ENCODE peak calls at places on chromosomes 4 and X, in ten cellular contexts. P, O, A, U, Y, H, J, W, L and Z are unnamed samples.

GRCh38 chrX:72621163-72621562 is 48.5 kb upstream of the HDAC8 start:
- DNase-seq in P (no peak), O (no peak), A (peak; percentile 33), U (no peak), Y (peak; percentile 26), H (no peak), J (no peak), W (no peak), L (no peak), Z (no peak)

GRCh38 chr4:70844180-70844579 is 4.5 kb upstream of the GRSF1 start:
- DNase-seq in P (no peak), O (no peak), A (no peak), U (no peak), Y (no peak), H (no peak), J (no peak), W (no peak), L (peak; percentile 79), Z (no peak)

GRCh38 chr4:56408978-56409377 is 21.7 kb upstream of the AASDH start:
- DNase-seq in P (no peak), O (no peak), A (no peak), U (no peak), Y (no peak), H (no peak), J (no peak), W (no peak), L (no peak), Z (no peak)

GRCh38 chr4:40204507-40205258 is 7.9 kb downstream of the RHOH start:
- DNase-seq in P (no peak), O (no peak), A (no peak), U (no peak), Y (no peak), H (no peak), J (no peak), W (no peak), L (no peak), Z (no peak)

GRCh38 chrX:19750028-19750786 is 137.2 kb downstream of the SH3KBP1 start:
- DNase-seq in P (no peak), O (no peak), A (peak; percentile 24), U (no peak), Y (no peak), H (no peak), J (no peak), W (no peak), L (no peak), Z (no peak)

GRCh38 chr4:155738548-155738947 is 20.3 kb upstream of the GUCY1B1 start:
- DNase-seq in P (no peak), O (peak; percentile 90), A (peak; percentile 95), U (no peak), Y (peak; percentile 59), H (no peak), J (no peak), W (peak; percentile 49), L (no peak), Z (peak; percentile 96)

GRCh38 chr4:176879370-176880116 is 86.8 kb upstream of the VEGFC start:
- DNase-seq in P (no peak), O (peak; percentile 45), A (peak; percentile 43), U (no peak), Y (no peak), H (no peak), J (no peak), W (peak; percentile 55), L (no peak), Z (no peak)

GRCh38 chr4:147830987-147831386 is 99.1 kb downstream of the ARHGAP10 start:
- DNase-seq in P (peak; percentile 57), O (peak; percentile 63), A (peak; percentile 83), U (no peak), Y (peak; percentile 85), H (peak; percentile 14), J (no peak), W (peak; percentile 57), L (no peak), Z (peak; percentile 74)

GRCh38 chr4:5888222-5888701 is 4.6 kb downstream of the CRMP1 start:
- DNase-seq in P (no peak), O (no peak), A (no peak), U (no peak), Y (no peak), H (no peak), J (peak; percentile 36), W (no peak), L (no peak), Z (no peak)

GRCh38 chr4:24104173-24104572 is 214.3 kb upstream of the PPARGC1A start:
- DNase-seq in P (no peak), O (peak; percentile 55), A (peak; percentile 76), U (no peak), Y (peak; percentile 14), H (no peak), J (no peak), W (peak; percentile 73), L (no peak), Z (peak; percentile 79)

GRCh38 chr4:74805601-74806000 is 11.3 kb upstream of the BTC start:
- DNase-seq in P (peak; percentile 56), O (peak; percentile 66), A (peak; percentile 83), U (no peak), Y (peak; percentile 86), H (no peak), J (no peak), W (peak; percentile 77), L (no peak), Z (peak; percentile 57)

GRCh38 chrX:9670136-9670905 is 95.3 kb downstream of the GPR143 start:
- DNase-seq in P (no peak), O (peak; percentile 66), A (no peak), U (no peak), Y (no peak), H (no peak), J (no peak), W (peak; percentile 63), L (no peak), Z (peak; percentile 76)

GRCh38 chr4:95981591-95981990 is 141.7 kb downstream of the PDHA2 start:
- DNase-seq in P (no peak), O (no peak), A (no peak), U (no peak), Y (no peak), H (no peak), J (no peak), W (no peak), L (no peak), Z (no peak)